ENCODE peak calls at places on chromosomes 2 and 18, in nine cellular contexts. One of them, this sample, is unnamed.

GRCh38 chr18:40630496-40630895 is 1324.5 kb upstream of the PIK3C3 start:
- DNase-seq in NCI-H1105 treated with DMSO at 0.1 percent for 48 hours: no peak
- DNase-seq in anterior cingulate cortex: no peak
- DNase-seq in Daoy: no peak
- DNase-seq in naive thymus-derived CD8-positive, alpha-beta T cell: no peak
- DNase-seq in fibroblast of villous mesenchyme: no peak
- DNase-seq in pons: no peak
- DNase-seq in GF-D8: no peak
- DNase-seq in left ventricle myocardium inferior: no peak
- DNase-seq in this sample: no peak

GRCh38 chr2:85504434-85505261 is 34.3 kb upstream of the MAT2A start:
- DNase-seq in fibroblast of villous mesenchyme: peak
- DNase-seq in Daoy: peak
- DNase-seq in naive thymus-derived CD8-positive, alpha-beta T cell: no peak
- DNase-seq in NCI-H1105 treated with DMSO at 0.1 percent for 48 hours: peak
- DNase-seq in anterior cingulate cortex: no peak
- DNase-seq in GF-D8: no peak
- DNase-seq in left ventricle myocardium inferior: peak
- DNase-seq in pons: peak
- DNase-seq in this sample: peak

GRCh38 chr2:53536583-53537361 is 230.8 kb upstream of the CHAC2 start:
- DNase-seq in NCI-H1105 treated with DMSO at 0.1 percent for 48 hours: peak
- DNase-seq in Daoy: no peak
- DNase-seq in anterior cingulate cortex: no peak
- DNase-seq in GF-D8: no peak
- DNase-seq in fibroblast of villous mesenchyme: no peak
- DNase-seq in left ventricle myocardium inferior: no peak
- DNase-seq in naive thymus-derived CD8-positive, alpha-beta T cell: no peak
- DNase-seq in pons: no peak
- DNase-seq in this sample: no peak

GRCh38 chr2:100610381-100610831 is 47.6 kb downstream of the PDCL3 start:
- DNase-seq in fibroblast of villous mesenchyme: peak
- DNase-seq in anterior cingulate cortex: peak
- DNase-seq in Daoy: peak
- DNase-seq in left ventricle myocardium inferior: peak
- DNase-seq in NCI-H1105 treated with DMSO at 0.1 percent for 48 hours: no peak
- DNase-seq in pons: peak
- DNase-seq in GF-D8: no peak
- DNase-seq in naive thymus-derived CD8-positive, alpha-beta T cell: peak
- DNase-seq in this sample: peak

GRCh38 chr2:201608021-201608420 is 35.3 kb downstream of the TMEM237 start:
- DNase-seq in naive thymus-derived CD8-positive, alpha-beta T cell: no peak
- DNase-seq in anterior cingulate cortex: no peak
- DNase-seq in GF-D8: no peak
- DNase-seq in fibroblast of villous mesenchyme: no peak
- DNase-seq in NCI-H1105 treated with DMSO at 0.1 percent for 48 hours: no peak
- DNase-seq in left ventricle myocardium inferior: no peak
- DNase-seq in Daoy: no peak
- DNase-seq in pons: no peak
- DNase-seq in this sample: no peak

GRCh38 chr18:33201509-33201926 is 239.0 kb downstream of the CCDC178 start:
- DNase-seq in GF-D8: no peak
- DNase-seq in anterior cingulate cortex: no peak
- DNase-seq in pons: peak
- DNase-seq in Daoy: peak
- DNase-seq in left ventricle myocardium inferior: no peak
- DNase-seq in naive thymus-derived CD8-positive, alpha-beta T cell: no peak
- DNase-seq in fibroblast of villous mesenchyme: peak
- DNase-seq in NCI-H1105 treated with DMSO at 0.1 percent for 48 hours: no peak
- DNase-seq in this sample: no peak

GRCh38 chr2:96430394-96430988 is 74.7 kb downstream of the NEURL3 start:
- DNase-seq in pons: no peak
- DNase-seq in GF-D8: no peak
- DNase-seq in left ventricle myocardium inferior: no peak
- DNase-seq in NCI-H1105 treated with DMSO at 0.1 percent for 48 hours: no peak
- DNase-seq in anterior cingulate cortex: no peak
- DNase-seq in Daoy: no peak
- DNase-seq in naive thymus-derived CD8-positive, alpha-beta T cell: no peak
- DNase-seq in fibroblast of villous mesenchyme: no peak
- DNase-seq in this sample: no peak

GRCh38 chr2:65397122-65397521 is 35.3 kb downstream of the SPRED2 start:
- DNase-seq in fibroblast of villous mesenchyme: peak
- DNase-seq in pons: no peak
- DNase-seq in anterior cingulate cortex: no peak
- DNase-seq in naive thymus-derived CD8-positive, alpha-beta T cell: no peak
- DNase-seq in left ventricle myocardium inferior: no peak
- DNase-seq in GF-D8: no peak
- DNase-seq in NCI-H1105 treated with DMSO at 0.1 percent for 48 hours: no peak
- DNase-seq in Daoy: peak
- DNase-seq in this sample: no peak

GRCh38 chr2:239026711-239027430 is 179.0 kb downstream of the TWIST2 start:
- DNase-seq in GF-D8: no peak
- DNase-seq in pons: no peak
- DNase-seq in anterior cingulate cortex: no peak
- DNase-seq in fibroblast of villous mesenchyme: no peak
- DNase-seq in NCI-H1105 treated with DMSO at 0.1 percent for 48 hours: no peak
- DNase-seq in Daoy: no peak
- DNase-seq in left ventricle myocardium inferior: no peak
- DNase-seq in naive thymus-derived CD8-positive, alpha-beta T cell: no peak
- DNase-seq in this sample: no peak